ENCODE peak calls at places on chromosomes 6 and 20, in nine cellular contexts. One of them, this sample, is unnamed.

GRCh38 chr6:137415127-137415833 is 78.9 kb downstream of the OLIG3 start:
- DNase-seq in lower lobe of right lung: peak; percentile 57
- DNase-seq in aorta: peak; percentile 81
- DNase-seq in astrocyte of the cerebellum: peak; percentile 53
- DNase-seq in SK-N-SH: peak; percentile 12
- DNase-seq in tibial artery: no peak
- DNase-seq in Peyer's patch: peak; percentile 79
- DNase-seq in right cardiac atrium: peak; percentile 65
- DNase-seq in prostate gland: peak; percentile 33
- DNase-seq in this sample: peak; percentile 7

GRCh38 chr6:161436106-161436876 is 162.4 kb upstream of the AGPAT4 start:
- DNase-seq in right cardiac atrium: no peak
- DNase-seq in Peyer's patch: no peak
- DNase-seq in astrocyte of the cerebellum: no peak
- DNase-seq in aorta: no peak
- DNase-seq in prostate gland: no peak
- DNase-seq in tibial artery: no peak
- DNase-seq in lower lobe of right lung: no peak
- DNase-seq in SK-N-SH: no peak
- DNase-seq in this sample: no peak

GRCh38 chr20:64101731-64102621 is 5.4 kb downstream of the NPBWR2 start:
- DNase-seq in Peyer's patch: peak; percentile 77
- DNase-seq in right cardiac atrium: peak; percentile 79
- DNase-seq in tibial artery: no peak
- DNase-seq in lower lobe of right lung: peak; percentile 63
- DNase-seq in aorta: peak; percentile 80
- DNase-seq in astrocyte of the cerebellum: no peak
- DNase-seq in prostate gland: peak; percentile 29
- DNase-seq in SK-N-SH: peak; percentile 94
- DNase-seq in this sample: no peak

GRCh38 chr6:53862517-53863457 is 68.0 kb downstream of the LRRC1 start:
- DNase-seq in tibial artery: no peak
- DNase-seq in astrocyte of the cerebellum: peak; percentile 85
- DNase-seq in right cardiac atrium: no peak
- DNase-seq in lower lobe of right lung: no peak
- DNase-seq in Peyer's patch: no peak
- DNase-seq in prostate gland: no peak
- DNase-seq in aorta: no peak
- DNase-seq in SK-N-SH: no peak
- DNase-seq in this sample: peak; percentile 29

GRCh38 chr20:49381558-49382493 is 100.6 kb downstream of the KCNB1 start:
- DNase-seq in right cardiac atrium: peak; percentile 93
- DNase-seq in SK-N-SH: peak; percentile 72
- DNase-seq in astrocyte of the cerebellum: peak; percentile 84
- DNase-seq in aorta: peak; percentile 92
- DNase-seq in tibial artery: peak; percentile 94
- DNase-seq in Peyer's patch: peak; percentile 51
- DNase-seq in lower lobe of right lung: no peak
- DNase-seq in prostate gland: peak; percentile 91
- DNase-seq in this sample: no peak

GRCh38 chr20:61668771-61669503 is 396.7 kb downstream of the TAF4 start:
- DNase-seq in aorta: peak; percentile 57
- DNase-seq in lower lobe of right lung: peak; percentile 34
- DNase-seq in SK-N-SH: no peak
- DNase-seq in right cardiac atrium: peak; percentile 31
- DNase-seq in prostate gland: no peak
- DNase-seq in Peyer's patch: no peak
- DNase-seq in astrocyte of the cerebellum: no peak
- DNase-seq in tibial artery: no peak
- DNase-seq in this sample: no peak

GRCh38 chr20:62824476-62825287 is 7.8 kb downstream of the COL9A3 start:
- DNase-seq in aorta: no peak
- DNase-seq in tibial artery: no peak
- DNase-seq in astrocyte of the cerebellum: no peak
- DNase-seq in right cardiac atrium: peak; percentile 65
- DNase-seq in SK-N-SH: peak; percentile 85
- DNase-seq in Peyer's patch: peak; percentile 87
- DNase-seq in prostate gland: no peak
- DNase-seq in lower lobe of right lung: no peak
- DNase-seq in this sample: no peak

GRCh38 chr6:7813704-7814103 is 87.8 kb downstream of the BMP6 start:
- DNase-seq in SK-N-SH: no peak
- DNase-seq in aorta: no peak
- DNase-seq in prostate gland: no peak
- DNase-seq in right cardiac atrium: no peak
- DNase-seq in astrocyte of the cerebellum: no peak
- DNase-seq in Peyer's patch: no peak
- DNase-seq in tibial artery: no peak
- DNase-seq in lower lobe of right lung: no peak
- DNase-seq in this sample: no peak

GRCh38 chr6:158038291-158039177 is 56.9 kb downstream of the SYNJ2 start:
- DNase-seq in aorta: peak; percentile 62
- DNase-seq in lower lobe of right lung: peak; percentile 26
- DNase-seq in SK-N-SH: no peak
- DNase-seq in astrocyte of the cerebellum: no peak
- DNase-seq in prostate gland: no peak
- DNase-seq in tibial artery: peak; percentile 68
- DNase-seq in right cardiac atrium: peak; percentile 59
- DNase-seq in Peyer's patch: no peak
- DNase-seq in this sample: no peak

GRCh38 chr6:169345198-169345597 is 91.6 kb upstream of the THBS2 start:
- DNase-seq in astrocyte of the cerebellum: no peak
- DNase-seq in tibial artery: no peak
- DNase-seq in aorta: no peak
- DNase-seq in lower lobe of right lung: no peak
- DNase-seq in right cardiac atrium: no peak
- DNase-seq in SK-N-SH: no peak
- DNase-seq in prostate gland: no peak
- DNase-seq in Peyer's patch: no peak
- DNase-seq in this sample: no peak

GRCh38 chr6:83071707-83072106 is 4.2 kb downstream of the DOP1A start:
- DNase-seq in lower lobe of right lung: no peak
- DNase-seq in Peyer's patch: no peak
- DNase-seq in aorta: no peak
- DNase-seq in right cardiac atrium: no peak
- DNase-seq in astrocyte of the cerebellum: no peak
- DNase-seq in SK-N-SH: no peak
- DNase-seq in prostate gland: no peak
- DNase-seq in tibial artery: no peak
- DNase-seq in this sample: no peak

GRCh38 chr6:149513915-149514314 is 29.1 kb upstream of the ZC3H12D start:
- DNase-seq in lower lobe of right lung: no peak
- DNase-seq in prostate gland: no peak
- DNase-seq in tibial artery: no peak
- DNase-seq in right cardiac atrium: no peak
- DNase-seq in Peyer's patch: no peak
- DNase-seq in aorta: no peak
- DNase-seq in SK-N-SH: no peak
- DNase-seq in astrocyte of the cerebellum: no peak
- DNase-seq in this sample: no peak

GRCh38 chr6:6806793-6807518 is 218.4 kb downstream of the LY86 start:
- DNase-seq in right cardiac atrium: peak; percentile 81
- DNase-seq in tibial artery: peak; percentile 77
- DNase-seq in prostate gland: no peak
- DNase-seq in astrocyte of the cerebellum: no peak
- DNase-seq in aorta: no peak
- DNase-seq in Peyer's patch: peak; percentile 65
- DNase-seq in SK-N-SH: no peak
- DNase-seq in lower lobe of right lung: peak; percentile 84
- DNase-seq in this sample: no peak

GRCh38 chr6:37134622-37135191 is 35.2 kb upstream of the PIM1 start:
- DNase-seq in right cardiac atrium: no peak
- DNase-seq in lower lobe of right lung: no peak
- DNase-seq in SK-N-SH: no peak
- DNase-seq in prostate gland: no peak
- DNase-seq in Peyer's patch: peak; percentile 77
- DNase-seq in aorta: peak; percentile 84
- DNase-seq in tibial artery: peak; percentile 89
- DNase-seq in astrocyte of the cerebellum: peak; percentile 81
- DNase-seq in this sample: peak; percentile 69
- H3K4me3 ChIP-seq in right cardiac atrium: no peak overlapping the region
- H3K4me3 ChIP-seq in lower lobe of right lung: no peak overlapping the region
- H3K4me3 ChIP-seq in SK-N-SH: no peak overlapping the region
- H3K4me3 ChIP-seq in prostate gland: no peak overlapping the region
- H3K4me3 ChIP-seq in Peyer's patch: no peak overlapping the region
- H3K4me3 ChIP-seq in aorta: no peak overlapping the region
- H3K4me3 ChIP-seq in tibial artery: no peak overlapping the region
- H3K4me3 ChIP-seq in astrocyte of the cerebellum: no peak overlapping the region
- H3K4me3 ChIP-seq in this sample: no peak overlapping the region

DNA sequence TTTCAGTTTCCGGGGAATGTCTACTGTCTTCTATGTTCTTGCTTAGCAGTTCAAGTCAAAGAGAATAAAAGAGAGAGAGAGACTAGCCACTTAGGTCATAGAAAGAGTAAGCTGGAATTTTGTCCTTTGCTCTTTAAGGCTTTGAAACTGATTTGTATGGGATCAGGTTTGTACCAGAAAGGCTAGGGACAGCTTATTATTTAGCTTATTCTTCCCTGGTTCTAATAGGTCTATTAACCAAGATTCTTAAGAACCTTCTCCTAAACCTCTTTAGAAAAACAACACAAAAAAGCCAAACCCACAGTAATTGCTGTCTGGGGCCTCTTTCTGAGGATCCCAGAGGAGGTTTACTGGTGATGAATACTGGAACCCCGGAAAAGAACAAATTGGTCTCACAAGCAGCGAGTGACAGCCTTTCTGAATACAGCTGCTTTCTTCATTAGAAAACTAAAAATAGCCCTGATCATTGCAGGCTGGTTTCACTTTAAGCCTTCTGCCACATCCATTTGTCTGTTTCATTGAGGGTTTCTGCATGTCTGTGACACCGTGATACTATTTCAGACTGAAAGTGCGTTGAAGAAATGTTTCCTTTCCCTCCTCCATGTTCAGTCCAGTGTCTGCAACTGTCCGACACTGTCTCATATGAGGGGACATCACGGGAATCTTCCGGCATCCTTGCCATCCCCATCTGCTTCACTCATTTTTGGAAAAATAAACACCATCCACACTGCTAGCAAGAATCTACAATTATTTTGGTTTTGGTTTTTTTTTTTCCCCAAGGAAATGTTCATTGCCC is 75.1 kb upstream of the ATXN1 start:
- DNase-seq in tibial artery: no peak
- DNase-seq in aorta: no peak
- DNase-seq in lower lobe of right lung: no peak
- DNase-seq in right cardiac atrium: no peak
- DNase-seq in Peyer's patch: no peak
- DNase-seq in astrocyte of the cerebellum: no peak
- DNase-seq in prostate gland: no peak
- DNase-seq in SK-N-SH: no peak
- DNase-seq in this sample: no peak
- H3K4me3 ChIP-seq in tibial artery: peak overlapping the region; percentile 37
- H3K4me3 ChIP-seq in aorta: peak overlapping the region; percentile 86
- H3K4me3 ChIP-seq in lower lobe of right lung: peak overlapping the region; percentile 17
- H3K4me3 ChIP-seq in right cardiac atrium: peak overlapping the region; percentile 40
- H3K4me3 ChIP-seq in Peyer's patch: peak overlapping the region; percentile 35
- H3K4me3 ChIP-seq in astrocyte of the cerebellum: no peak overlapping the region
- H3K4me3 ChIP-seq in prostate gland: no peak overlapping the region
- H3K4me3 ChIP-seq in SK-N-SH: no peak overlapping the region
- H3K4me3 ChIP-seq in this sample: peak overlapping the region; percentile 46

GRCh38 chr6:27478141-27478705 is 5.3 kb upstream of the ZNF184 start:
- DNase-seq in aorta: no peak
- DNase-seq in astrocyte of the cerebellum: no peak
- DNase-seq in SK-N-SH: no peak
- DNase-seq in prostate gland: no peak
- DNase-seq in right cardiac atrium: no peak
- DNase-seq in lower lobe of right lung: no peak
- DNase-seq in Peyer's patch: no peak
- DNase-seq in tibial artery: no peak
- DNase-seq in this sample: peak; percentile 2

GRCh38 chr6:27478706-27479318 is 5.9 kb upstream of the ZNF184 start:
- DNase-seq in SK-N-SH: peak; percentile 40
- DNase-seq in aorta: peak; percentile 95
- DNase-seq in lower lobe of right lung: peak; percentile 89
- DNase-seq in Peyer's patch: peak; percentile 96
- DNase-seq in tibial artery: peak; percentile 97
- DNase-seq in astrocyte of the cerebellum: peak; percentile 75
- DNase-seq in prostate gland: peak; percentile 90
- DNase-seq in right cardiac atrium: peak; percentile 94
- DNase-seq in this sample: peak; percentile 81

GRCh38 chr6:27479319-27480182 is 6.6 kb upstream of the ZNF184 start:
- DNase-seq in tibial artery: peak; percentile 92
- DNase-seq in lower lobe of right lung: peak; percentile 67
- DNase-seq in astrocyte of the cerebellum: peak; percentile 86
- DNase-seq in SK-N-SH: peak; percentile 65
- DNase-seq in Peyer's patch: peak; percentile 89
- DNase-seq in right cardiac atrium: peak; percentile 90
- DNase-seq in aorta: peak; percentile 92
- DNase-seq in prostate gland: peak; percentile 76
- DNase-seq in this sample: peak; percentile 88

GRCh38 chr6:27476090-27476489 is 3.2 kb upstream of the ZNF184 start:
- DNase-seq in prostate gland: no peak
- DNase-seq in aorta: no peak
- DNase-seq in Peyer's patch: no peak
- DNase-seq in lower lobe of right lung: no peak
- DNase-seq in right cardiac atrium: no peak
- DNase-seq in astrocyte of the cerebellum: no peak
- DNase-seq in tibial artery: no peak
- DNase-seq in SK-N-SH: no peak
- DNase-seq in this sample: no peak

DNA sequence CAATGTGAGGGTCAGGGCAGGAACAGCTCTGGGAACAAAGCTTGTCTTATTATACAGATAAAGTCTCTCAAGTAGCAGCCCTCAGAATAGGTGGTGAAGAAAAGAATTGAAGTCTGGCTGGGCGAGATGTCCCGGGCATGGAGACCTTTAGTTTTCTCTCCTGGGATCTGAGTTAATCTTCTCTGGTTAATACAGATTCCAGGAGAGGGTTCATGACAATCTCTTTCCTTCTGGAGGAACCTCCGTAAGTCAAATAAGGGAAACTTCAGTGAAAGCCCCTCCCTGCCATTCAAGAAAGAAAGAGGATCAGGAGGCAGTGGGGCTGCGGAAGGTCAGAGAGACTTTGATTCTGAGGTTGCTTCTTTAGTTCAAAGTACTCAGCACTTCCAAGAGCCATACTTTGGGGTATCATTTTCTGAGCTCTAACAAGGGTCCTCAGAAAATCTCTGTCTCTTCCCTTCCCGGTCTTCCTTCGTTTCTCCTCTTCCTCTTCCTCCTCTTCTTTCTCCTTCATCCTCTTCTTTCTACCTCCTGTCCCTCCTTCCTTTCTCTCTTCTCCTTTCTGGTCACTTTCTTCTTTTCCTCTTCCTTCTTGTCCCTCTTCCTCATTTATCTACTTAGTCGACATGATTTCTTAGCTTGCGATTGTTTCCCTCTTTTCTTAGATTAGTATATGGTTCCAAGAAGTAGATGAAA is 4.6 kb upstream of the ZNF184 start:
- DNase-seq in tibial artery: no peak
- DNase-seq in prostate gland: no peak
- DNase-seq in aorta: no peak
- DNase-seq in astrocyte of the cerebellum: no peak
- DNase-seq in right cardiac atrium: no peak
- DNase-seq in Peyer's patch: no peak
- DNase-seq in lower lobe of right lung: no peak
- DNase-seq in SK-N-SH: no peak
- DNase-seq in this sample: no peak
- H3K4me3 ChIP-seq in tibial artery: peak overlapping the region; percentile 69
- H3K4me3 ChIP-seq in prostate gland: peak overlapping the region; percentile 61
- H3K4me3 ChIP-seq in aorta: no peak overlapping the region
- H3K4me3 ChIP-seq in astrocyte of the cerebellum: peak overlapping the region; percentile 83
- H3K4me3 ChIP-seq in right cardiac atrium: peak overlapping the region; percentile 92
- H3K4me3 ChIP-seq in Peyer's patch: no peak overlapping the region
- H3K4me3 ChIP-seq in lower lobe of right lung: peak overlapping the region; percentile 74
- H3K4me3 ChIP-seq in SK-N-SH: no peak overlapping the region
- H3K4me3 ChIP-seq in this sample: peak overlapping the region; percentile 80

GRCh38 chr6:31354788-31355539 is 2.0 kb downstream of the HLA-B start:
- DNase-seq in Peyer's patch: no peak
- DNase-seq in lower lobe of right lung: no peak
- DNase-seq in astrocyte of the cerebellum: no peak
- DNase-seq in right cardiac atrium: no peak
- DNase-seq in aorta: no peak
- DNase-seq in prostate gland: no peak
- DNase-seq in tibial artery: no peak
- DNase-seq in SK-N-SH: no peak
- DNase-seq in this sample: no peak
- H3K4me3 ChIP-seq in Peyer's patch: peak overlapping the region; percentile 75
- H3K4me3 ChIP-seq in lower lobe of right lung: peak overlapping the region; percentile 68
- H3K4me3 ChIP-seq in astrocyte of the cerebellum: no peak overlapping the region
- H3K4me3 ChIP-seq in right cardiac atrium: peak overlapping the region; percentile 73
- H3K4me3 ChIP-seq in aorta: no peak overlapping the region
- H3K4me3 ChIP-seq in prostate gland: peak overlapping the region; percentile 58
- H3K4me3 ChIP-seq in tibial artery: peak overlapping the region; percentile 77
- H3K4me3 ChIP-seq in SK-N-SH: no peak overlapping the region
- H3K4me3 ChIP-seq in this sample: no peak overlapping the region